ENCODE peak calls at places on chromosomes 13 and 19, in eight cellular contexts. P, C, S, D, T, M, Y and X are unnamed samples.

GRCh38 chr13:71605744-71606143 is 261.3 kb downstream of the DACH1 start:
- DNase-seq in P (no peak), C (peak; percentile 13), S (no peak), D (no peak), T (no peak), M (no peak), Y (no peak), X (peak; percentile 33)

GRCh38 chr13:44307844-44308243 is 65.8 kb upstream of the SERP2 start:
- DNase-seq in P (no peak), C (no peak), S (no peak), D (no peak), T (no peak), M (no peak), Y (no peak), X (no peak)

GRCh38 chr13:30359999-30360398 is 52.6 kb upstream of the KATNAL1 start:
- DNase-seq in P (no peak), C (no peak), S (no peak), D (no peak), T (no peak), M (no peak), Y (no peak), X (no peak)

GRCh38 chr13:50636007-50636704 is 207.3 kb downstream of the DLEU7 start:
- DNase-seq in P (peak; percentile 33), C (no peak), S (no peak), D (no peak), T (no peak), M (no peak), Y (no peak), X (no peak)

GRCh38 chr13:40064723-40065122 is 409.3 kb downstream of the COG6 start:
- DNase-seq in P (no peak), C (no peak), S (no peak), D (peak; percentile 41), T (no peak), M (no peak), Y (peak; percentile 92), X (no peak)

GRCh38 chr13:36323951-36324566 is 22.1 kb downstream of the SPART start:
- DNase-seq in P (no peak), C (no peak), S (no peak), D (peak; percentile 85), T (no peak), M (no peak), Y (no peak), X (no peak)

GRCh38 chr19:32646556-32646955 is 28.4 kb downstream of the ANKRD27 start:
- DNase-seq in P (no peak), C (no peak), S (no peak), D (no peak), T (no peak), M (no peak), Y (no peak), X (no peak)

GRCh38 chr19:43624933-43625332 is 5.5 kb upstream of the ZNF428 start:
- DNase-seq in P (peak; percentile 81), C (no peak), S (peak; percentile 66), D (no peak), T (no peak), M (no peak), Y (no peak), X (no peak)

GRCh38 chr13:21324793-21325192 is 134.3 kb downstream of the ZDHHC20 start:
- DNase-seq in P (no peak), C (no peak), S (no peak), D (no peak), T (no peak), M (no peak), Y (no peak), X (no peak)

GRCh38 chr13:93476175-93476574 is 249.6 kb downstream of the GPC6 start:
- DNase-seq in P (no peak), C (no peak), S (no peak), D (peak; percentile 9), T (no peak), M (no peak), Y (no peak), X (no peak)

GRCh38 chr13:92589955-92590354 is 636.7 kb upstream of the GPC6 start:
- DNase-seq in P (no peak), C (no peak), S (no peak), D (no peak), T (no peak), M (no peak), Y (no peak), X (no peak)

GRCh38 chr19:7830272-7830771 is 304 bp downstream of the EVI5L start:
- DNase-seq in P (no peak), C (no peak), S (no peak), D (no peak), T (no peak), M (no peak), Y (peak; percentile 43), X (no peak)

GRCh38 chr13:67740871-67741475 is 510.8 kb upstream of the PCDH9 start:
- DNase-seq in P (no peak), C (no peak), S (no peak), D (no peak), T (no peak), M (no peak), Y (no peak), X (no peak)

GRCh38 chr13:30153871-30154426 is 153.4 kb downstream of the KATNAL1 start:
- DNase-seq in P (peak; percentile 20), C (no peak), S (no peak), D (no peak), T (no peak), M (no peak), Y (no peak), X (no peak)

GRCh38 chr13:110137677-110138008 is 169.3 kb downstream of the COL4A1 start:
- DNase-seq in P (peak; percentile 34), C (peak; percentile 63), S (peak; percentile 66), D (no peak), T (no peak), M (peak; percentile 77), Y (no peak), X (peak; percentile 61)

GRCh38 chr13:47816835-47817234 is 184.2 kb downstream of the SUCLA2 start:
- DNase-seq in P (no peak), C (peak; percentile 39), S (no peak), D (no peak), T (no peak), M (no peak), Y (no peak), X (no peak)

GRCh38 chr19:42132851-42133528 is 744 bp upstream of the POU2F2 start:
- DNase-seq in P (peak; percentile 70), C (peak; percentile 90), S (peak; percentile 62), D (peak; percentile 21), T (peak; percentile 52), M (peak; percentile 57), Y (peak; percentile 71), X (peak; percentile 83)

GRCh38 chr13:39273953-39274352 is 235.7 kb downstream of the NHLRC3 start:
- DNase-seq in P (no peak), C (no peak), S (peak; percentile 30), D (no peak), T (no peak), M (peak; percentile 9), Y (peak; percentile 10), X (peak; percentile 33)

GRCh38 chr13:73336789-73337188 is 278.0 kb downstream of the KLF5 start:
- DNase-seq in P (no peak), C (no peak), S (no peak), D (no peak), T (no peak), M (no peak), Y (no peak), X (no peak)

GRCh38 chr19:16168465-16169081 is 4.8 kb downstream of the CIB3 start:
- DNase-seq in P (no peak), C (no peak), S (no peak), D (no peak), T (peak; percentile 91), M (no peak), Y (no peak), X (no peak)

GRCh38 chr13:92967923-92968322 is 258.7 kb upstream of the GPC6 start:
- DNase-seq in P (no peak), C (no peak), S (no peak), D (no peak), T (no peak), M (no peak), Y (no peak), X (no peak)